ENCODE peak calls at places on chromosomes 4 and X, in nine cellular contexts. R is anterior cingulate cortex, E is EL, D is T47D, Y is posterior vena cava, P is brain microvascular endothelial cell, F is activated T-helper 1 cell treated with Interleukin-2 at 50 U/mL for 16 hours, X is HFF-Myc, M is AG08396. N is an unnamed sample.

GRCh38 chr4:8587469-8588195 is 4.9 kb upstream of the CPZ start:
- DNase-seq in R (no peak), E (no peak), D (no peak), Y (peak; percentile 65), P (no peak), F (no peak), X (no peak), M (no peak), N (no peak)

GRCh38 chrX:50812995-50813842 is 775 bp downstream of the SHROOM4 start:
- DNase-seq in R (no peak), E (peak; percentile 17), D (peak; percentile 33), Y (peak; percentile 84), P (peak; percentile 12), F (no peak), X (no peak), M (peak; percentile 40), N (peak; percentile 48)

GRCh38 chr4:81003549-81004240 is 26.8 kb upstream of the BMP3 start:
- DNase-seq in R (no peak), E (no peak), D (no peak), Y (no peak), P (no peak), F (no peak), X (no peak), M (no peak), N (no peak)

GRCh38 chrX:149962859-149963757 is 24.8 kb upstream of the EOLA2 start:
- DNase-seq in R (peak; percentile 39), E (peak; percentile 72), D (peak; percentile 59), Y (no peak), P (peak; percentile 53), F (no peak), X (peak; percentile 27), M (peak; percentile 63), N (peak; percentile 69)

GRCh38 chr4:13548059-13548983 is 4.0 kb upstream of the NKX3-2 start:
- DNase-seq in R (no peak), E (peak; percentile 27), D (peak; percentile 25), Y (peak; percentile 72), P (no peak), F (no peak), X (no peak), M (peak; percentile 45), N (no peak)

GRCh38 chr4:152661649-152662048 is 18.1 kb downstream of the TMEM154 start:
- DNase-seq in R (no peak), E (no peak), D (no peak), Y (no peak), P (no peak), F (no peak), X (no peak), M (no peak), N (no peak)

GRCh38 chr4:1610791-1611500 is 73.2 kb downstream of the FAM53A start:
- DNase-seq in R (no peak), E (no peak), D (no peak), Y (peak; percentile 62), P (no peak), F (no peak), X (no peak), M (no peak), N (no peak)

GRCh38 chr4:123559955-123560669 is 163.5 kb downstream of the SPRY1 start:
- DNase-seq in R (no peak), E (no peak), D (no peak), Y (no peak), P (peak; percentile 3), F (no peak), X (no peak), M (no peak), N (peak; percentile 49)

GRCh38 chr4:86032476-86033022 is 327.3 kb downstream of the MAPK10 start:
- DNase-seq in R (no peak), E (peak; percentile 93), D (no peak), Y (no peak), P (peak; percentile 79), F (no peak), X (no peak), M (peak; percentile 64), N (peak; percentile 84)

GRCh38 chr4:141415651-141416050 is 195.0 kb downstream of the ZNF330 start:
- DNase-seq in R (no peak), E (no peak), D (no peak), Y (no peak), P (no peak), F (no peak), X (no peak), M (no peak), N (no peak)